ENCODE peak calls at places on chromosomes 12 and 14, in six cellular contexts. One of them, this sample, is unnamed.

GRCh38 chr14:93234798-93235197 is 27.7 kb downstream of the UBR7 start:
- DNase-seq in stomach: no peak
- DNase-seq in HCT116: no peak
- DNase-seq in uterus: no peak
- DNase-seq in A549: peak
- DNase-seq in lower leg skin: no peak
- DNase-seq in this sample: no peak

GRCh38 chr12:69466867-69467266 is 3.3 kb upstream of the FRS2 start:
- DNase-seq in stomach: no peak
- DNase-seq in HCT116: no peak
- DNase-seq in uterus: no peak
- DNase-seq in A549: no peak
- DNase-seq in lower leg skin: no peak
- DNase-seq in this sample: no peak

GRCh38 chr14:76761198-76761848 is at the start of gene VASH1:
- DNase-seq in stomach: peak
- DNase-seq in HCT116: peak
- DNase-seq in uterus: no peak
- DNase-seq in A549: peak
- DNase-seq in lower leg skin: peak
- DNase-seq in this sample: peak

GRCh38 chr12:2277492-2278153 is 224.8 kb downstream of the CACNA1C start:
- DNase-seq in stomach: no peak
- DNase-seq in HCT116: no peak
- DNase-seq in uterus: no peak
- DNase-seq in A549: no peak
- DNase-seq in lower leg skin: peak
- DNase-seq in this sample: no peak

GRCh38 chr14:38108681-38109080 is 99.0 kb upstream of the SSTR1 start:
- DNase-seq in stomach: no peak
- DNase-seq in HCT116: no peak
- DNase-seq in uterus: no peak
- DNase-seq in A549: no peak
- DNase-seq in lower leg skin: no peak
- DNase-seq in this sample: no peak

GRCh38 chr12:122182887-122183587 is at the start of gene LRRC43:
- DNase-seq in stomach: peak
- DNase-seq in HCT116: no peak
- DNase-seq in uterus: no peak
- DNase-seq in A549: no peak
- DNase-seq in lower leg skin: no peak
- DNase-seq in this sample: no peak

GRCh38 chr12:124381454-124382207 is 86.7 kb downstream of the RFLNA start:
- DNase-seq in stomach: peak
- DNase-seq in HCT116: no peak
- DNase-seq in uterus: peak
- DNase-seq in A549: peak
- DNase-seq in lower leg skin: peak
- DNase-seq in this sample: no peak

GRCh38 chr12:119061208-119061796 is 80.0 kb downstream of the SRRM4 start:
- DNase-seq in stomach: peak
- DNase-seq in HCT116: no peak
- DNase-seq in uterus: no peak
- DNase-seq in A549: no peak
- DNase-seq in lower leg skin: no peak
- DNase-seq in this sample: peak

GRCh38 chr14:90611936-90612335 is 204.3 kb downstream of the TTC7B start:
- DNase-seq in stomach: no peak
- DNase-seq in HCT116: no peak
- DNase-seq in uterus: no peak
- DNase-seq in A549: no peak
- DNase-seq in lower leg skin: no peak
- DNase-seq in this sample: no peak

GRCh38 chr12:20398720-20399119 is 30.4 kb downstream of the PDE3A start:
- DNase-seq in stomach: no peak
- DNase-seq in HCT116: no peak
- DNase-seq in uterus: no peak
- DNase-seq in A549: no peak
- DNase-seq in lower leg skin: no peak
- DNase-seq in this sample: peak

GRCh38 chr12:24293549-24293948 is 344.1 kb upstream of the SOX5 start:
- DNase-seq in stomach: no peak
- DNase-seq in HCT116: no peak
- DNase-seq in uterus: no peak
- DNase-seq in A549: no peak
- DNase-seq in lower leg skin: no peak
- DNase-seq in this sample: no peak

GRCh38 chr14:105865266-105865903 is 339.0 kb downstream of the TMEM121 start:
- DNase-seq in stomach: peak
- DNase-seq in HCT116: no peak
- DNase-seq in uterus: no peak
- DNase-seq in A549: no peak
- DNase-seq in lower leg skin: peak
- DNase-seq in this sample: no peak

GRCh38 chr14:20434701-20435453 is 1.1 kb downstream of the KLHL33 start:
- DNase-seq in stomach: no peak
- DNase-seq in HCT116: no peak
- DNase-seq in uterus: peak
- DNase-seq in A549: no peak
- DNase-seq in lower leg skin: peak
- DNase-seq in this sample: no peak

GRCh38 chr12:114664661-114665320 is 19.2 kb downstream of the TBX3 start:
- DNase-seq in stomach: no peak
- DNase-seq in HCT116: no peak
- DNase-seq in uterus: no peak
- DNase-seq in A549: no peak
- DNase-seq in lower leg skin: no peak
- DNase-seq in this sample: no peak

GRCh38 chr12:98352218-98352811 is 163.1 kb upstream of the TMPO start:
- DNase-seq in stomach: no peak
- DNase-seq in HCT116: peak
- DNase-seq in uterus: no peak
- DNase-seq in A549: peak
- DNase-seq in lower leg skin: no peak
- DNase-seq in this sample: no peak

GRCh38 chr12:24470050-24470449 is 478.9 kb downstream of the BCAT1 start:
- DNase-seq in stomach: no peak
- DNase-seq in HCT116: no peak
- DNase-seq in uterus: no peak
- DNase-seq in A549: no peak
- DNase-seq in lower leg skin: no peak
- DNase-seq in this sample: no peak

GRCh38 chr12:6228535-6229223 is 28.5 kb downstream of the CD9 start:
- DNase-seq in stomach: no peak
- DNase-seq in HCT116: no peak
- DNase-seq in uterus: peak
- DNase-seq in A549: no peak
- DNase-seq in lower leg skin: no peak
- DNase-seq in this sample: no peak

GRCh38 chr12:6226701-6227096 is 26.5 kb downstream of the CD9 start:
- DNase-seq in stomach: no peak
- DNase-seq in HCT116: no peak
- DNase-seq in uterus: peak
- DNase-seq in A549: no peak
- DNase-seq in lower leg skin: no peak
- DNase-seq in this sample: no peak

GRCh38 chr12:6224550-6224949 is 24.4 kb downstream of the CD9 start:
- DNase-seq in stomach: no peak
- DNase-seq in HCT116: no peak
- DNase-seq in uterus: peak
- DNase-seq in A549: no peak
- DNase-seq in lower leg skin: peak
- DNase-seq in this sample: no peak

GRCh38 chr12:6225630-6226001 is 25.4 kb downstream of the CD9 start:
- DNase-seq in stomach: no peak
- DNase-seq in HCT116: no peak
- DNase-seq in uterus: no peak
- DNase-seq in A549: no peak
- DNase-seq in lower leg skin: no peak
- DNase-seq in this sample: no peak

GRCh38 chr12:6226002-6226700 is 26.0 kb downstream of the CD9 start:
- DNase-seq in stomach: peak
- DNase-seq in HCT116: no peak
- DNase-seq in uterus: peak
- DNase-seq in A549: no peak
- DNase-seq in lower leg skin: no peak
- DNase-seq in this sample: no peak
- TF ChIP-seq POLR2A in stomach: no peak
- TF ChIP-seq POLR2A in HCT116: no peak
- TF ChIP-seq POLR2A in uterus: peak
- TF ChIP-seq POLR2A in A549: no peak
- TF ChIP-seq POLR2A in lower leg skin: no peak
- TF ChIP-seq POLR2A in this sample: no peak

DNA sequence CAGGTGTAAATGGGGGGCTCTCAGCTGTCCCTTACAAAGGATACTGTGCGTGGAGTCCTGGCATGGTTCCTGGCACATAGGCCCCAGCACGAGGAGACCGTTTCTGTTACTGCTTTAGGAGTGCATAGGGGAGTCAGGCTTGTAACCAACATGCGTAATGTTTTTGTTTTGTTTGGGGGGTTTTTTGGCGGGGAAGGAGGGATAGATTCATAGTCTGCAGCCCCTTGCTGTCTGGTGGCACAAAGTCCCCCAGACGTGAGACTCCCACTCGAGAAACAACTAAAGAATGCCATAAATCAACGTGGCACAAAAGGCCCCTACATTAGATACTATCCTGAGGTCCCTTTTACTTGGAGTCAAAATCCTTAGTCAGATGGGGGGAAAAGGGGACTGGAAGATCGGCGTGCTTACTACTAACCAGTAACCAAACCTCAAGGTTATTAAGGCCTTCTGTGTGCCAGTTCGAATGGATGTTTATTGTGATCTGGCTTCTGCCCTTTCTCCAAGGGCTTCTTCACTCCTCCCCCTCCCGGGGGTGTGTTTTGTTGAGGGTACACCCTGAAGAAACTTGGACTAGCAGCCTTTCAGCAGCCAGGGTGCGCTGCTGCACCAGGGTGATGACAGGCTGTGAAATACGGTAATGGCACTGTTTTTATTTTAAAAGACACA is 873 bp downstream of the ISCU start:
- DNase-seq in stomach: peak
- DNase-seq in HCT116: peak
- DNase-seq in uterus: peak
- DNase-seq in A549: peak
- DNase-seq in lower leg skin: peak
- DNase-seq in this sample: peak
- TF ChIP-seq POLR2A in stomach: no peak
- TF ChIP-seq POLR2A in HCT116: no peak
- TF ChIP-seq POLR2A in uterus: no peak
- TF ChIP-seq POLR2A in A549: no peak
- TF ChIP-seq POLR2A in lower leg skin: no peak
- TF ChIP-seq POLR2A in this sample: peak

DNA sequence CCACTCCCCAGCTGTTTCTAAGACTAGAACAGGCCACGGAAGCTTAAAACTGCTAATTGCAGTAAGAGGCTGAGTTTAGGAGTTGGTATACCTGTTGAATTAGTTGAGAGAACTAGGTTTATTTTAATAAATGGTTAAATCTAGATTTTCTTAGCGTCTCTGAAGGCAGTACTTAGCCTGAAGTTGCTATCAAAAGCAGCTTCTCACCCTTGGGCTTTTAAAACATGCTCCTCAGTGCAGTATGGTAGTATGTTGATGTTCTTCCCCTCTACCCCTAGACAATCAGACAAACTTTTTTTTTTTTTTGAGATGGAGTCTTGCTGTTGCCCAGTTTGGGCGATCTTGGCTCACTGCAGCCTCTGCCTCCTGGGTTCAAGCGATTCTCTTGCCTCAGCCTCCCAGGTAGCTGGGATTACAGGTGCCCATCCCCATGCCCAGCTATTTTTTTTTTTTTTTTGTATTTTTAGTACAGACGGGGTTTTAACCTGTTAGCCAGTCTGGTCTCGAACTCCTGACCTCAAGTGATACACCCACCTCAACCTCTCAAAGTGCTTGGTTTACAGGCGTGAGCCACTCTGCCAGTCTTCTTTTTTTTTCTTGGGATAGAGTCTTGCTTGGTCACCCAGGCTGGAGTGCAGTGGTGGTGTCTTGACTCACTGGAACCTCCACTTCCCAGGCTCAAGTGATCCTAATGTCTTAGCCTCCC is 6.8 kb downstream of the SRSF5 start:
- DNase-seq in stomach: no peak
- DNase-seq in HCT116: no peak
- DNase-seq in uterus: no peak
- DNase-seq in A549: no peak
- DNase-seq in lower leg skin: no peak
- DNase-seq in this sample: no peak
- TF ChIP-seq POLR2A in stomach: no peak
- TF ChIP-seq POLR2A in HCT116: no peak
- TF ChIP-seq POLR2A in uterus: no peak
- TF ChIP-seq POLR2A in A549: no peak
- TF ChIP-seq POLR2A in lower leg skin: no peak
- TF ChIP-seq POLR2A in this sample: no peak

GRCh38 chr12:57111046-57111698 is at the start of gene STAT6:
- DNase-seq in stomach: peak
- DNase-seq in HCT116: no peak
- DNase-seq in uterus: peak
- DNase-seq in A549: peak
- DNase-seq in lower leg skin: peak
- DNase-seq in this sample: peak
- TF ChIP-seq POLR2A in stomach: no peak
- TF ChIP-seq POLR2A in HCT116: no peak
- TF ChIP-seq POLR2A in uterus: no peak
- TF ChIP-seq POLR2A in A549: peak
- TF ChIP-seq POLR2A in lower leg skin: peak
- TF ChIP-seq POLR2A in this sample: no peak

GRCh38 chr12:120257041-120257821 is 8.3 kb downstream of the PXN start:
- DNase-seq in stomach: peak
- DNase-seq in HCT116: no peak
- DNase-seq in uterus: peak
- DNase-seq in A549: no peak
- DNase-seq in lower leg skin: no peak
- DNase-seq in this sample: no peak
- TF ChIP-seq POLR2A in stomach: no peak
- TF ChIP-seq POLR2A in HCT116: no peak
- TF ChIP-seq POLR2A in uterus: peak
- TF ChIP-seq POLR2A in A549: no peak
- TF ChIP-seq POLR2A in lower leg skin: no peak
- TF ChIP-seq POLR2A in this sample: no peak